ENCODE peak calls at places on chromosomes 7 and 10, in six cellular contexts. Y, Q, R, E, P and N are unnamed samples.

GRCh38 chr10:69742928-69743602 is 58.6 kb upstream of the COL13A1 start:
- DNase-seq in Y (no peak), Q (peak; percentile 74), R (no peak), E (no peak), P (no peak), N (peak; percentile 26)

GRCh38 chr7:35781200-35781701 is 19.6 kb upstream of the SEPTIN7 start:
- DNase-seq in Y (no peak), Q (no peak), R (no peak), E (no peak), P (no peak), N (no peak)

GRCh38 chr7:81745706-81746105 is 24.1 kb downstream of the HGF start:
- DNase-seq in Y (no peak), Q (no peak), R (no peak), E (no peak), P (no peak), N (no peak)

GRCh38 chr7:116738378-116738777 is 66.4 kb downstream of the MET start:
- DNase-seq in Y (no peak), Q (no peak), R (no peak), E (no peak), P (no peak), N (no peak)

GRCh38 chr10:102645388-102645740 is 1.1 kb downstream of the TRIM8 start:
- DNase-seq in Y (no peak), Q (no peak), R (peak; percentile 75), E (peak; percentile 86), P (peak; percentile 51), N (peak; percentile 47)

GRCh38 chr10:54372164-54372563 is 428.9 kb downstream of the PCDH15 start:
- DNase-seq in Y (no peak), Q (no peak), R (no peak), E (no peak), P (no peak), N (no peak)

GRCh38 chr7:85172530-85172941 is 14.3 kb downstream of the SEMA3D start:
- DNase-seq in Y (no peak), Q (no peak), R (no peak), E (no peak), P (no peak), N (no peak)

GRCh38 chr7:71140264-71140663 is 8.3 kb downstream of the GALNT17 start:
- DNase-seq in Y (no peak), Q (no peak), R (no peak), E (no peak), P (no peak), N (no peak)

GRCh38 chr7:5429253-5429856 is 5.7 kb upstream of the TNRC18 start:
- DNase-seq in Y (peak; percentile 60), Q (peak; percentile 36), R (peak; percentile 55), E (peak; percentile 82), P (no peak), N (peak; percentile 65)

GRCh38 chr7:29408841-29409243 is 154.8 kb upstream of the PRR15 start:
- DNase-seq in Y (peak; percentile 44), Q (peak; percentile 65), R (peak; percentile 58), E (no peak), P (peak; percentile 55), N (peak; percentile 42)

GRCh38 chr10:99172950-99173349 is 62.7 kb downstream of the HPSE2 start:
- DNase-seq in Y (no peak), Q (no peak), R (no peak), E (no peak), P (no peak), N (no peak)

GRCh38 chr7:50687575-50688261 is 95.0 kb downstream of the GRB10 start:
- DNase-seq in Y (no peak), Q (no peak), R (no peak), E (no peak), P (no peak), N (no peak)

GRCh38 chr10:34769941-34770340 is 45.2 kb downstream of the PARD3 start:
- DNase-seq in Y (no peak), Q (no peak), R (no peak), E (no peak), P (no peak), N (no peak)

GRCh38 chr7:130982160-130982638 is 248.2 kb upstream of the KLF14 start:
- DNase-seq in Y (no peak), Q (no peak), R (no peak), E (no peak), P (no peak), N (no peak)

GRCh38 chr7:16693601-16694318 is 47.8 kb downstream of the BZW2 start:
- DNase-seq in Y (no peak), Q (no peak), R (no peak), E (no peak), P (no peak), N (no peak)

GRCh38 chr7:91383186-91383585 is 119.0 kb downstream of the FZD1 start:
- DNase-seq in Y (no peak), Q (no peak), R (no peak), E (no peak), P (no peak), N (no peak)

GRCh38 chr7:1355568-1356340 is 103.5 kb downstream of the MICALL2 start:
- DNase-seq in Y (no peak), Q (no peak), R (no peak), E (peak; percentile 63), P (no peak), N (no peak)

GRCh38 chr10:4181690-4182089 is 396.7 kb upstream of the KLF6 start:
- DNase-seq in Y (no peak), Q (no peak), R (no peak), E (no peak), P (no peak), N (no peak)

GRCh38 chr7:128939075-128939860 is 1.5 kb downstream of the IRF5 start:
- DNase-seq in Y (no peak), Q (no peak), R (no peak), E (peak; percentile 77), P (no peak), N (no peak)

GRCh38 chr7:28708033-28708451 is 250.1 kb downstream of the TRIL start:
- DNase-seq in Y (peak; percentile 40), Q (no peak), R (no peak), E (no peak), P (no peak), N (no peak)

GRCh38 chr7:81676813-81677212 is 93.0 kb downstream of the HGF start:
- DNase-seq in Y (no peak), Q (no peak), R (no peak), E (no peak), P (no peak), N (no peak)

GRCh38 chr10:132964231-132964630 is 21.9 kb upstream of the CFAP46 start:
- DNase-seq in Y (no peak), Q (no peak), R (no peak), E (no peak), P (no peak), N (no peak)

GRCh38 chr7:14717711-14718304 is 184.7 kb downstream of the DGKB start:
- DNase-seq in Y (no peak), Q (no peak), R (no peak), E (no peak), P (no peak), N (no peak)

GRCh38 chr10:4453950-4454349 is 372.1 kb upstream of the AKR1E2 start:
- DNase-seq in Y (no peak), Q (no peak), R (no peak), E (no peak), P (no peak), N (no peak)

GRCh38 chr7:37943905-37944736 is 23.7 kb downstream of the EPDR1 start:
- DNase-seq in Y (no peak), Q (no peak), R (no peak), E (no peak), P (no peak), N (no peak)

GRCh38 chr10:132464256-132465192 is 67.5 kb downstream of the PWWP2B start:
- DNase-seq in Y (peak; percentile 92), Q (no peak), R (no peak), E (peak; percentile 83), P (no peak), N (no peak)

DNA sequence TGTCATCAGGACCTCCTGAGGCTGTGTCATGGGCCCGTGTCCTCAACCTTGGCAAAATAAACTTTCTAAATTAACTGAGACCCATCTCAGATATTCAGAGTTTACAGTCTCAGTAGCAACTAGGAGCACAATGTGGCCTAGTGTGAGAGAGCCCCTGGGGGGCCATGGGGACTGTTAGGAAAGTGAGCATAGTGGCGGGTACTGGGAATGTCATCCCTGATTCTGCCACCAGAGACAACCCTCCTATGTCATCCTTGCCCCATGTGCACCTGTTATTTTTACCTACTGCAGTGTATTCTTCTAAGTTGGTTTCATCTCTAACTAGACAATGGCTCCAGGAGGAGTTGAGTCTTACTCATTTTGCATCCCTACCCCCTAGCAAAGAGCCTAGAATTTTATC is 78.6 kb downstream of the CCDC71L start:
- DNase-seq in Y (no peak), Q (no peak), R (no peak), E (no peak), P (no peak), N (no peak)
- TF ChIP-seq CTCF in Y (no peak), Q (no peak), R (no peak), E (no peak), P (no peak), N (no peak)

GRCh38 chr7:105656922-105657521 is 75.7 kb upstream of the EFCAB10 start:
- DNase-seq in Y (no peak), Q (peak; percentile 65), R (no peak), E (no peak), P (peak; percentile 72), N (no peak)
- TF ChIP-seq CTCF in Y (no peak), Q (peak; percentile 83), R (peak; percentile 44), E (peak; percentile 73), P (peak; percentile 74), N (peak; percentile 69)

GRCh38 chr7:154795014-154795413 is 207.9 kb downstream of the PAXIP1 start:
- DNase-seq in Y (no peak), Q (no peak), R (no peak), E (no peak), P (no peak), N (no peak)
- TF ChIP-seq CTCF in Y (no peak), Q (no peak), R (no peak), E (no peak), P (no peak), N (peak; percentile 43)

GRCh38 chr7:69067397-69067796 is 530.9 kb upstream of the AUTS2 start:
- DNase-seq in Y (no peak), Q (no peak), R (no peak), E (peak; percentile 73), P (no peak), N (no peak)
- TF ChIP-seq CTCF in Y (no peak), Q (no peak), R (no peak), E (peak; percentile 37), P (no peak), N (peak; percentile 65)